ENCODE peak calls at places on chromosomes 2 and 18, in five cellular contexts. Q is progenitor cell of endocrine pancreas, P is GM20000, Z is pulmonary artery endothelial cell, R is M059J. H is an unnamed sample.

GRCh38 chr2:52810460-52810859 is 957.1 kb upstream of the CHAC2 start:
- DNase-seq in P (peak), R (peak), Z (no peak), Q (no peak), H (peak)

GRCh38 chr2:159362816-159363251 is 76.3 kb upstream of the WDSUB1 start:
- DNase-seq in P (no peak), R (no peak), Q (no peak), Z (peak), H (peak)

GRCh38 chr2:177165103-177165583 is 47.5 kb upstream of the HNRNPA3 start:
- DNase-seq in Q (no peak), R (peak), Z (no peak), P (no peak), H (peak)

GRCh38 chr2:42847596-42848151 is 55.3 kb upstream of the HAAO start:
- DNase-seq in R (no peak), P (no peak), Z (no peak), Q (no peak), H (no peak)

GRCh38 chr2:138948070-138948539 is 167.9 kb upstream of the NXPH2 start:
- DNase-seq in Q (no peak), Z (no peak), P (no peak), R (peak), H (peak)

GRCh38 chr18:63850010-63850409 is 37.5 kb upstream of the SERPINB2 start:
- DNase-seq in Q (no peak), R (peak), Z (no peak), P (peak), H (peak)

GRCh38 chr2:31997653-31998052 is 13.2 kb downstream of the MEMO1 start:
- DNase-seq in P (no peak), R (no peak), Q (no peak), Z (no peak), H (peak)

GRCh38 chr2:143901185-143901842 is 618.6 kb downstream of the ZEB2 start:
- DNase-seq in Z (no peak), P (no peak), R (peak), Q (no peak), H (peak)

GRCh38 chr18:63472380-63472779 is 4.4 kb upstream of the SERPINB5 start:
- DNase-seq in Z (no peak), P (no peak), R (no peak), Q (no peak), H (no peak)

GRCh38 chr2:145012806-145013205 is 492.9 kb upstream of the ZEB2 start:
- DNase-seq in R (no peak), Q (no peak), P (no peak), Z (no peak), H (no peak)

GRCh38 chr2:152432206-152432653 is 97.3 kb downstream of the FMNL2 start:
- DNase-seq in Z (no peak), P (no peak), R (peak), Q (no peak), H (peak)

GRCh38 chr2:188333751-188334524 is 42.3 kb downstream of the GULP1 start:
- DNase-seq in Z (no peak), R (peak), Q (no peak), P (no peak), H (peak)

GRCh38 chr2:201831469-201831868 is 25.1 kb downstream of the CDK15 start:
- DNase-seq in Z (no peak), P (no peak), Q (no peak), R (peak), H (peak)

GRCh38 chr18:77013777-77014525 is 118.6 kb downstream of the MBP start:
- DNase-seq in R (no peak), P (no peak), Z (no peak), Q (no peak), H (peak)

GRCh38 chr2:183490930-183491329 is 366.7 kb downstream of the NUP35 start:
- DNase-seq in R (peak), Z (no peak), Q (no peak), P (no peak), H (no peak)

GRCh38 chr2:11784747-11785610 is 38.5 kb downstream of the LPIN1 start:
- DNase-seq in P (peak), R (no peak), Q (peak), Z (no peak), H (peak)

GRCh38 chr18:61797691-61798590 is 94.9 kb downstream of the RNF152 start:
- DNase-seq in R (no peak), Q (no peak), Z (no peak), P (no peak), H (no peak)

GRCh38 chr2:173716458-173717052 is 248.6 kb downstream of the SP3 start:
- DNase-seq in P (no peak), Q (no peak), R (peak), Z (no peak), H (no peak)

GRCh38 chr2:203682688-203683130 is 23.7 kb upstream of the CD28 start:
- DNase-seq in R (peak), Q (no peak), P (no peak), Z (peak), H (peak)

GRCh38 chr2:109480486-109481195 is 133.1 kb downstream of the SEPTIN10 start:
- DNase-seq in P (no peak), R (no peak), Q (no peak), Z (no peak), H (no peak)

GRCh38 chr2:64469261-64469660 is 15.3 kb downstream of the LGALSL start:
- DNase-seq in P (no peak), Z (no peak), Q (no peak), R (no peak), H (no peak)

GRCh38 chr2:199740111-199740428 is 110.9 kb downstream of the FTCDNL1 start:
- DNase-seq in Z (no peak), P (no peak), Q (no peak), R (no peak), H (no peak)

GRCh38 chr2:37020887-37021796 is 54.8 kb upstream of the STRN start:
- DNase-seq in Z (no peak), R (no peak), P (no peak), Q (no peak), H (peak)

GRCh38 chr18:50030146-50030545 is 164.8 kb downstream of the MYO5B start:
- DNase-seq in Z (no peak), R (no peak), P (no peak), Q (no peak), H (no peak)

GRCh38 chr2:62205554-62205953 is 9.6 kb downstream of the B3GNT2 start:
- DNase-seq in P (no peak), Q (no peak), Z (no peak), R (no peak), H (no peak)

GRCh38 chr2:121819846-121820245 is 64.4 kb downstream of the TSN start:
- DNase-seq in Q (no peak), R (no peak), P (no peak), Z (no peak), H (no peak)

GRCh38 chr2:129806985-129807384 is 172.5 kb upstream of the RAB6C start:
- DNase-seq in Z (no peak), Q (no peak), R (no peak), P (no peak), H (no peak)

GRCh38 chr2:37271376-37272067 is 40.1 kb downstream of the NDUFAF7 start:
- DNase-seq in P (no peak), Q (no peak), R (no peak), Z (no peak), H (no peak)

GRCh38 chr2:137220438-137220998 is 455.2 kb downstream of the THSD7B start:
- DNase-seq in Q (no peak), Z (no peak), R (peak), P (no peak), H (peak)

GRCh38 chr2:45342-46130 is 769 bp downstream of the FAM110C start:
- DNase-seq in Q (no peak), R (no peak), P (peak), Z (no peak), H (no peak)

GRCh38 chr18:13680612-13681011 is 45.7 kb downstream of the FAM210A start:
- DNase-seq in Z (no peak), Q (peak), P (no peak), R (no peak), H (no peak)

GRCh38 chr18:62453864-62454263 is 69.0 kb upstream of the ZCCHC2 start:
- DNase-seq in Q (no peak), Z (no peak), P (no peak), R (no peak), H (no peak)

GRCh38 chr2:73983322-73984202 is 1.1 kb upstream of the TET3 start:
- DNase-seq in R (no peak), Z (no peak), Q (peak), P (peak), H (no peak)

GRCh38 chr2:197461073-197461472 is 7.7 kb downstream of the COQ10B start:
- DNase-seq in R (peak), Q (no peak), P (no peak), Z (no peak), H (peak)

GRCh38 chr2:196703660-196704209 is 64.2 kb downstream of the CCDC150 start:
- DNase-seq in R (peak), Z (no peak), Q (no peak), P (no peak), H (peak)

GRCh38 chr2:49210191-49210590 is 55.9 kb upstream of the FSHR start:
- DNase-seq in Q (no peak), Z (no peak), P (no peak), R (no peak), H (no peak)